ENCODE peak calls at places on chromosome 11, in five cellular contexts. U is BE2C, O is HFF-Myc, P is IMR-90, E is retinal pigment epithelial cell. X is an unnamed sample.
A peak's percentile ranks its signal among the peaks of the same experiment; 100 is the strongest.

GRCh38 chr11:559712-560304 is 730 bp downstream of the LMNTD2 start:
- DNase-seq in U (no peak), O (no peak), P (no peak), E (no peak), X (no peak)

GRCh38 chr11:32034149-32034548 is 56.7 kb upstream of the RCN1 start:
- DNase-seq in U (no peak), O (peak; percentile 4), P (peak; percentile 96), E (no peak), X (peak; percentile 13)

GRCh38 chr11:14902650-14903350 is 10.8 kb upstream of the CYP2R1 start:
- DNase-seq in U (no peak), O (no peak), P (peak; percentile 71), E (peak; percentile 69), X (peak; percentile 64)

GRCh38 chr11:115075340-115075739 is 397.0 kb downstream of the NXPE2 start:
- DNase-seq in U (no peak), O (no peak), P (no peak), E (no peak), X (no peak)

GRCh38 chr11:60315866-60316265 is 11.2 kb upstream of the MS4A6E start:
- DNase-seq in U (no peak), O (no peak), P (no peak), E (peak; percentile 98), X (no peak)

GRCh38 chr11:17972987-17973386 is 39.9 kb downstream of the SERGEF start:
- DNase-seq in U (peak; percentile 58), O (peak; percentile 89), P (peak; percentile 93), E (peak; percentile 77), X (no peak)

GRCh38 chr11:123180166-123180565 is 14.9 kb downstream of the CLMP start:
- DNase-seq in U (no peak), O (no peak), P (peak; percentile 38), E (no peak), X (no peak)

GRCh38 chr11:65529475-65530156 is 4.7 kb downstream of the SCYL1 start:
- DNase-seq in U (no peak), O (no peak), P (no peak), E (no peak), X (no peak)

GRCh38 chr11:20112291-20113146 is 47.8 kb downstream of the DBX1 start:
- DNase-seq in U (peak; percentile 71), O (peak; percentile 81), P (peak; percentile 97), E (peak; percentile 98), X (peak; percentile 93)

GRCh38 chr11:112477929-112478317 is 217.3 kb upstream of the PLET1 start:
- DNase-seq in U (peak; percentile 48), O (no peak), P (no peak), E (no peak), X (no peak)

GRCh38 chr11:104547996-104548661 is 350.1 kb downstream of the CASP12 start:
- DNase-seq in U (no peak), O (no peak), P (peak; percentile 63), E (no peak), X (no peak)

DNA sequence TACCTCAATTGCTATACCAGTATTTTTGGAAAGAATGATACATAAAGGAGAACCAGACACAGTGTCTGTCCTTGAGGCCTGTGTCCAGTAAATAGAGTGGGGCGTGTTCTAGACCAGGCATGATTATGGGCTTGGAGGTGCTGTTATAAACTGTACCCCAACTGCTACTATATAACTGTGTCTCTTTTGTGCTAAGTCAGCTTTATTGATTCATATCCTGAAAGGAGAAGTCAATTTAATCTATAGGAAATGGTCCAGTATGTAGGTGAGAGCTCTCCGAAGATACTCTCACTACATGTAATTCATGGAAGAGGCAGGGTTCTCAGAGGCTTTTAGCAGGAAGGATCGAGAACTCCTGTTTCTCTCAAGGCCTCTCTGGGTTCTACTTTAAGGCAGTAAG is 334.3 kb downstream of the TMEM135 start:
- DNase-seq in U (no peak), O (no peak), P (no peak), E (no peak), X (no peak)
- H3K4me3 ChIP-seq in U (no peak overlapping the region), O (no peak overlapping the region), P (no peak overlapping the region), E (no peak overlapping the region), X (no peak overlapping the region)

DNA sequence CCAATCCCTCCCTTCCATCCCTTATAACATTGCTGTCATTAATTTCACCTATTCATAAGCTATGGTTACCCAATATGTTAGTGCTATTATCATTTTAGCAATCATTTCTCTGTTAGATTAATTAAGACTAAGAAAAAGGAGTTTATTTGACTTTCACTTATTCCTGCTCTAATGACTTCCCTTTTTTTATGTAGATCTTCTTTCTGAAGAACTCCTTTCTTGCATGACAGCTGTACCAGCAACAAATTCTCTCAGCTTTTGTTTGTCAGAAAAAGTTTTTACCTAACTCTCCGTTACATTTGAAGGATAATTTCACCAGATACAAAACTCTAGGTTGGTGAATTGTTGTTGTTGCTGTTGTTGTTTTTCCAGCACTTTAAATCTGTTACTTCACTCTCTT is 28.6 kb upstream of the OR8B8 start:
- DNase-seq in U (no peak), O (no peak), P (no peak), E (no peak), X (no peak)
- TF ChIP-seq CTCF in U (no peak), O (no peak), P (no peak), E (no peak), X (no peak)

GRCh38 chr11:106222626-106223025 is 145.2 kb downstream of the AASDHPPT start:
- DNase-seq in U (no peak), O (no peak), P (no peak), E (no peak), X (no peak)
- H3K4me3 ChIP-seq in U (no peak overlapping the region), O (no peak overlapping the region), P (no peak overlapping the region), E (no peak overlapping the region), X (no peak overlapping the region)

DNA sequence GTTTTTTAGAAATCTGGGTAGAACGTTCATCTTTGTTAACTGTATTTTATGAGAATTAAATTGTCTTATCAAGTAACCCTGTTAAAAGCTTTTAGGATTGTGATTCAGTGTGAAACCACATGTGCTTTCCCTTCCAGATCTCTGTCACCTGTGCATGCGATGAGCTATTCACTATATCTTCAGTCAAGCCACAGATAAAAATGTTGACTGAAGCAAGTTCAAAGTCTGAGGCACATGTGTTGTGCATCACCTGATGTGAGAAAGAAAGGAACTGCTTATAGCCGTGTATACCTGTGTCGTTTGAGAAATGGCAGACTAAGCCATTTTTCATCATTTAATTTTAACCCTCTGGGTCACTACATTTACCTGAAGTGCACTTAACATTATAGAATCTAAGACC is 1088.9 kb upstream of the TENM4 start:
- DNase-seq in U (no peak), O (no peak), P (no peak), E (no peak), X (no peak)
- TF ChIP-seq CTCF in U (no peak), O (no peak), P (no peak), E (no peak), X (no peak)